ENCODE peak calls at places on chromosomes 11 and 22, in six cellular contexts. V is PC-9, S is renal cortical epithelial cell, O is upper lobe of right lung, D is ovary, M is H9. J is an unnamed sample.

GRCh38 chr11:46382644-46383403 is 1.4 kb downstream of the MDK start:
- DNase-seq in V (no peak), S (no peak), O (no peak), D (no peak), M (peak; percentile 75), J (no peak)

GRCh38 chr11:123473941-123474668 is 44.0 kb downstream of the GRAMD1B start:
- DNase-seq in V (no peak), S (peak; percentile 51), O (no peak), D (no peak), M (no peak), J (no peak)

GRCh38 chr11:13876423-13876822 is 86.1 kb upstream of the SPON1 start:
- DNase-seq in V (no peak), S (no peak), O (no peak), D (no peak), M (no peak), J (no peak)

GRCh38 chr11:66113132-66113856 is 43.2 kb downstream of the PACS1 start:
- DNase-seq in V (peak; percentile 34), S (peak; percentile 92), O (no peak), D (no peak), M (no peak), J (no peak)

GRCh38 chr22:27801616-27802388 is at the start of gene MN1:
- DNase-seq in V (peak; percentile 40), S (peak; percentile 8), O (peak; percentile 72), D (peak; percentile 70), M (peak; percentile 73), J (peak; percentile 78)

GRCh38 chr11:18567081-18567480 is 21.5 kb downstream of the UEVLD start:
- DNase-seq in V (no peak), S (no peak), O (no peak), D (no peak), M (no peak), J (no peak)

GRCh38 chr11:35235944-35236666 is 97.1 kb downstream of the CD44 start:
- DNase-seq in V (peak; percentile 78), S (peak; percentile 94), O (no peak), D (no peak), M (no peak), J (no peak)

GRCh38 chr11:35458846-35459245 is 39.5 kb upstream of the SLC1A2 start:
- DNase-seq in V (no peak), S (no peak), O (no peak), D (no peak), M (no peak), J (no peak)

GRCh38 chr22:50186789-50187523 is 1.2 kb downstream of the TRABD start:
- DNase-seq in V (no peak), S (no peak), O (no peak), D (no peak), M (no peak), J (peak; percentile 38)

GRCh38 chr11:9862981-9863380 is 199.1 kb downstream of the SWAP70 start:
- DNase-seq in V (no peak), S (no peak), O (no peak), D (no peak), M (no peak), J (no peak)

GRCh38 chr11:31160504-31161422 is 208.8 kb downstream of the DCDC1 start:
- DNase-seq in V (no peak), S (peak; percentile 8), O (no peak), D (no peak), M (no peak), J (no peak)

GRCh38 chr11:94134651-94135512 is 6.2 kb downstream of the PANX1 start:
- DNase-seq in V (peak; percentile 24), S (peak; percentile 78), O (no peak), D (peak; percentile 84), M (no peak), J (peak; percentile 80)

GRCh38 chr11:62647609-62648005 is 1.2 kb upstream of the GANAB start:
- DNase-seq in V (no peak), S (no peak), O (no peak), D (no peak), M (no peak), J (no peak)

GRCh38 chr11:124877631-124878496 is 12.6 kb downstream of the ROBO3 start:
- DNase-seq in V (no peak), S (no peak), O (peak; percentile 58), D (peak; percentile 31), M (peak; percentile 55), J (peak; percentile 24)

GRCh38 chr11:47057374-47057773 is 119.3 kb downstream of the ARFGAP2 start:
- DNase-seq in V (no peak), S (no peak), O (no peak), D (no peak), M (no peak), J (no peak)

GRCh38 chr11:27535103-27535502 is 28.5 kb upstream of the LIN7C start:
- DNase-seq in V (no peak), S (no peak), O (no peak), D (no peak), M (no peak), J (no peak)

GRCh38 chr22:32200752-32201151 is 4.1 kb downstream of the RFPL2 start:
- DNase-seq in V (no peak), S (no peak), O (no peak), D (no peak), M (no peak), J (no peak)

GRCh38 chr11:94117197-94117574 is 11.5 kb upstream of the PANX1 start:
- DNase-seq in V (no peak), S (no peak), O (no peak), D (no peak), M (no peak), J (no peak)

GRCh38 chr11:11813288-11813962 is 28.3 kb upstream of the USP47 start:
- DNase-seq in V (peak; percentile 5), S (peak; percentile 99), O (no peak), D (no peak), M (no peak), J (no peak)

GRCh38 chr11:36793542-36793926 is 195.5 kb upstream of the RAG2 start:
- DNase-seq in V (no peak), S (no peak), O (no peak), D (no peak), M (no peak), J (no peak)

GRCh38 chr11:67400251-67400941 is 1.3 kb downstream of the PPP1CA start:
- DNase-seq in V (no peak), S (no peak), O (no peak), D (no peak), M (no peak), J (no peak)

GRCh38 chr11:47187723-47188122 is 1.5 kb upstream of the PACSIN3 start:
- DNase-seq in V (no peak), S (no peak), O (no peak), D (no peak), M (no peak), J (no peak)

GRCh38 chr11:27904358-27905055 is 203.4 kb downstream of the KIF18A start:
- DNase-seq in V (no peak), S (peak; percentile 66), O (no peak), D (no peak), M (no peak), J (no peak)

GRCh38 chr11:119094816-119095065 is 6.9 kb downstream of the DPAGT1 start:
- DNase-seq in V (peak; percentile 80), S (peak; percentile 64), O (peak; percentile 94), D (peak; percentile 86), M (no peak), J (peak; percentile 91)

GRCh38 chr22:25880524-25880923 is 138.5 kb downstream of the MYO18B start:
- DNase-seq in V (no peak), S (no peak), O (no peak), D (no peak), M (no peak), J (no peak)

GRCh38 chr11:66739983-66740382 is 11.0 kb upstream of the SPTBN2 start:
- DNase-seq in V (no peak), S (no peak), O (no peak), D (no peak), M (no peak), J (no peak)

J was measured in left ventricle myocardium superior.